ENCODE peak calls at places on chromosomes 5 and 9, in nine cellular contexts. One of them, this sample, is unnamed.

GRCh38 chr9:130254753-130255637 is 10.6 kb upstream of the HMCN2 start:
- DNase-seq in activated CD8-positive, alpha-beta T cell treated with anti-CD3 and anti-CD28 coated beads for 36 hours: no peak
- DNase-seq in NCI-H1105 treated with DMSO at 0.1 percent for 48 hours: peak; percentile 92
- DNase-seq in Kasumi-1: no peak
- DNase-seq in Daoy: no peak
- DNase-seq in mesendoderm: no peak
- DNase-seq in fibroblast of mammary gland: no peak
- DNase-seq in aorta: no peak
- DNase-seq in body of pancreas: no peak
- DNase-seq in this sample: peak; percentile 56

GRCh38 chr5:160209917-160210316 is 19.4 kb upstream of the FABP6 start:
- DNase-seq in activated CD8-positive, alpha-beta T cell treated with anti-CD3 and anti-CD28 coated beads for 36 hours: no peak
- DNase-seq in mesendoderm: peak; percentile 30
- DNase-seq in Daoy: no peak
- DNase-seq in fibroblast of mammary gland: no peak
- DNase-seq in NCI-H1105 treated with DMSO at 0.1 percent for 48 hours: no peak
- DNase-seq in aorta: no peak
- DNase-seq in body of pancreas: peak; percentile 56
- DNase-seq in Kasumi-1: no peak
- DNase-seq in this sample: no peak

GRCh38 chr9:686381-686813 is 155.1 kb upstream of the DMRT1 start:
- DNase-seq in Kasumi-1: no peak
- DNase-seq in fibroblast of mammary gland: peak; percentile 66
- DNase-seq in aorta: peak; percentile 65
- DNase-seq in body of pancreas: no peak
- DNase-seq in activated CD8-positive, alpha-beta T cell treated with anti-CD3 and anti-CD28 coated beads for 36 hours: no peak
- DNase-seq in NCI-H1105 treated with DMSO at 0.1 percent for 48 hours: no peak
- DNase-seq in mesendoderm: no peak
- DNase-seq in Daoy: peak; percentile 75
- DNase-seq in this sample: no peak

GRCh38 chr9:112863214-112863613 is 27.5 kb downstream of the SLC46A2 start:
- DNase-seq in mesendoderm: no peak
- DNase-seq in body of pancreas: no peak
- DNase-seq in aorta: peak; percentile 60
- DNase-seq in NCI-H1105 treated with DMSO at 0.1 percent for 48 hours: no peak
- DNase-seq in fibroblast of mammary gland: peak; percentile 51
- DNase-seq in Daoy: no peak
- DNase-seq in activated CD8-positive, alpha-beta T cell treated with anti-CD3 and anti-CD28 coated beads for 36 hours: no peak
- DNase-seq in Kasumi-1: peak; percentile 71
- DNase-seq in this sample: no peak

GRCh38 chr9:89993678-89994630 is 389.1 kb downstream of the GADD45G start:
- DNase-seq in NCI-H1105 treated with DMSO at 0.1 percent for 48 hours: no peak
- DNase-seq in body of pancreas: peak; percentile 41
- DNase-seq in Kasumi-1: peak; percentile 77
- DNase-seq in mesendoderm: peak; percentile 84
- DNase-seq in fibroblast of mammary gland: no peak
- DNase-seq in aorta: peak; percentile 83
- DNase-seq in Daoy: no peak
- DNase-seq in activated CD8-positive, alpha-beta T cell treated with anti-CD3 and anti-CD28 coated beads for 36 hours: no peak
- DNase-seq in this sample: no peak

GRCh38 chr5:138569759-138570158 is 5.4 kb downstream of the HSPA9 start:
- DNase-seq in Kasumi-1: no peak
- DNase-seq in mesendoderm: no peak
- DNase-seq in fibroblast of mammary gland: peak; percentile 35
- DNase-seq in activated CD8-positive, alpha-beta T cell treated with anti-CD3 and anti-CD28 coated beads for 36 hours: peak; percentile 30
- DNase-seq in body of pancreas: no peak
- DNase-seq in aorta: no peak
- DNase-seq in Daoy: no peak
- DNase-seq in NCI-H1105 treated with DMSO at 0.1 percent for 48 hours: no peak
- DNase-seq in this sample: no peak

GRCh38 chr5:34691326-34691725 is 35.2 kb downstream of the RAI14 start:
- DNase-seq in fibroblast of mammary gland: peak; percentile 41
- DNase-seq in NCI-H1105 treated with DMSO at 0.1 percent for 48 hours: no peak
- DNase-seq in aorta: no peak
- DNase-seq in body of pancreas: no peak
- DNase-seq in Daoy: no peak
- DNase-seq in activated CD8-positive, alpha-beta T cell treated with anti-CD3 and anti-CD28 coated beads for 36 hours: no peak
- DNase-seq in Kasumi-1: no peak
- DNase-seq in mesendoderm: no peak
- DNase-seq in this sample: no peak

GRCh38 chr5:1547655-1548054 is 23.9 kb upstream of the LPCAT1 start:
- DNase-seq in body of pancreas: no peak
- DNase-seq in Kasumi-1: no peak
- DNase-seq in activated CD8-positive, alpha-beta T cell treated with anti-CD3 and anti-CD28 coated beads for 36 hours: no peak
- DNase-seq in Daoy: no peak
- DNase-seq in fibroblast of mammary gland: no peak
- DNase-seq in mesendoderm: no peak
- DNase-seq in aorta: no peak
- DNase-seq in NCI-H1105 treated with DMSO at 0.1 percent for 48 hours: no peak
- DNase-seq in this sample: no peak